ENCODE peak calls at places on chromosomes 1 and 21, in nine cellular contexts. L, Q, N, P, S, J, I, B and D are unnamed samples.
A peak's percentile ranks its signal among the peaks of the same experiment; 100 is the strongest.

GRCh38 chr1:112054504-112054903 is 65.0 kb upstream of the KCND3 start:
- DNase-seq in L (no peak), Q (no peak), N (no peak), P (no peak), S (no peak), J (peak; percentile 3), I (no peak), B (no peak), D (no peak)

GRCh38 chr1:63912643-63913042 is 138.8 kb downstream of the ROR1 start:
- DNase-seq in L (no peak), Q (no peak), N (no peak), P (no peak), S (no peak), J (no peak), I (no peak), B (no peak), D (no peak)

GRCh38 chr1:224114787-224115175 is 870 bp downstream of the FBXO28 start:
- DNase-seq in L (no peak), Q (no peak), N (no peak), P (no peak), S (peak; percentile 9), J (no peak), I (no peak), B (peak; percentile 8), D (peak; percentile 3)

GRCh38 chr1:88773540-88774150 is 89.6 kb downstream of the PKN2 start:
- DNase-seq in L (no peak), Q (no peak), N (peak; percentile 49), P (peak; percentile 66), S (peak; percentile 69), J (peak; percentile 29), I (peak; percentile 26), B (peak; percentile 28), D (peak; percentile 35)

GRCh38 chr1:51328926-51329325 is 1.4 kb downstream of the TTC39A start:
- DNase-seq in L (no peak), Q (no peak), N (no peak), P (no peak), S (no peak), J (no peak), I (no peak), B (no peak), D (no peak)

GRCh38 chr1:29478879-29479278 is 242.6 kb downstream of the PTPRU start:
- DNase-seq in L (no peak), Q (no peak), N (no peak), P (no peak), S (no peak), J (no peak), I (no peak), B (no peak), D (no peak)

GRCh38 chr1:164263540-164263939 is 295.4 kb upstream of the PBX1 start:
- DNase-seq in L (no peak), Q (no peak), N (no peak), P (no peak), S (peak; percentile 2), J (no peak), I (no peak), B (peak; percentile 6), D (no peak)

GRCh38 chr1:7987528-7987927 is 26.0 kb downstream of the PARK7 start:
- DNase-seq in L (no peak), Q (no peak), N (no peak), P (no peak), S (no peak), J (no peak), I (no peak), B (no peak), D (no peak)

GRCh38 chr1:13754510-13755103 is 54.6 kb downstream of the PRDM2 start:
- DNase-seq in L (no peak), Q (no peak), N (no peak), P (no peak), S (no peak), J (peak; percentile 28), I (no peak), B (peak; percentile 20), D (peak; percentile 64)

GRCh38 chr21:45457161-45457831 is 52.3 kb downstream of the COL18A1 start:
- DNase-seq in L (no peak), Q (no peak), N (no peak), P (no peak), S (no peak), J (no peak), I (no peak), B (no peak), D (no peak)

GRCh38 chr1:228336308-228337030 is 70.2 kb downstream of the TRIM11 start:
- DNase-seq in L (peak; percentile 9), Q (no peak), N (no peak), P (no peak), S (peak; percentile 35), J (no peak), I (peak; percentile 2), B (no peak), D (no peak)

GRCh38 chr21:46098303-46099141 is 610 bp downstream of the COL6A2 start:
- DNase-seq in L (peak; percentile 49), Q (peak; percentile 17), N (no peak), P (no peak), S (no peak), J (no peak), I (peak; percentile 10), B (peak; percentile 26), D (no peak)

GRCh38 chr1:217569021-217569420 is 61.9 kb downstream of the GPATCH2 start:
- DNase-seq in L (no peak), Q (no peak), N (no peak), P (no peak), S (no peak), J (peak; percentile 22), I (no peak), B (peak; percentile 7), D (peak; percentile 64)

GRCh38 chr1:86758570-86758969 is 54.2 kb downstream of the SH3GLB1 start:
- DNase-seq in L (no peak), Q (no peak), N (peak; percentile 11), P (no peak), S (no peak), J (no peak), I (peak; percentile 78), B (no peak), D (no peak)

GRCh38 chr21:41961282-41961701 is 7.5 kb upstream of the C2CD2 start:
- DNase-seq in L (no peak), Q (no peak), N (no peak), P (peak; percentile 57), S (peak; percentile 55), J (no peak), I (no peak), B (peak; percentile 4), D (no peak)

GRCh38 chr1:85048296-85049064 is at the start of gene MCOLN3:
- DNase-seq in L (peak; percentile 26), Q (no peak), N (peak; percentile 26), P (no peak), S (no peak), J (no peak), I (peak; percentile 56), B (no peak), D (no peak)

GRCh38 chr21:33541756-33542639 is at the start of gene GART:
- DNase-seq in L (peak; percentile 83), Q (peak; percentile 78), N (peak; percentile 77), P (peak; percentile 77), S (peak; percentile 73), J (peak; percentile 74), I (peak; percentile 88), B (peak; percentile 63), D (peak; percentile 74)

GRCh38 chr21:37914211-37914900 is 1.9 kb downstream of the KCNJ6 start:
- DNase-seq in L (no peak), Q (no peak), N (no peak), P (peak; percentile 15), S (peak; percentile 16), J (no peak), I (no peak), B (no peak), D (peak; percentile 5)

GRCh38 chr1:210366767-210367166 is 38.1 kb downstream of the HHAT start:
- DNase-seq in L (no peak), Q (peak; percentile 79), N (no peak), P (no peak), S (no peak), J (no peak), I (no peak), B (no peak), D (no peak)

GRCh38 chr21:38266732-38267131 is 9.9 kb downstream of the KCNJ15 start:
- DNase-seq in L (no peak), Q (no peak), N (no peak), P (peak; percentile 60), S (peak; percentile 83), J (peak; percentile 85), I (no peak), B (peak; percentile 73), D (peak; percentile 80)

GRCh38 chr1:98051065-98051675 is 130.3 kb upstream of the DPYD start:
- DNase-seq in L (peak; percentile 58), Q (peak; percentile 53), N (peak; percentile 77), P (peak; percentile 84), S (peak; percentile 89), J (peak; percentile 68), I (peak; percentile 69), B (peak; percentile 86), D (peak; percentile 76)

GRCh38 chr1:11685210-11685752 is 4.3 kb upstream of the MAD2L2 start:
- DNase-seq in L (no peak), Q (no peak), N (no peak), P (no peak), S (no peak), J (no peak), I (no peak), B (no peak), D (no peak)
- TF ChIP-seq CTCF in L (no peak), Q (no peak), N (no peak), P (no peak), S (no peak), J (no peak), I (no peak), B (no peak), D (no peak)

GRCh38 chr1:27522860-27523665 is 33.1 kb upstream of the WASF2 start:
- DNase-seq in L (peak; percentile 57), Q (no peak), N (peak; percentile 32), P (no peak), S (no peak), J (no peak), I (no peak), B (peak; percentile 51), D (no peak)
- H3K4me3 ChIP-seq in L (no peak overlapping the region), Q (peak overlapping the region; percentile 33), N (no peak overlapping the region), P (peak overlapping the region; percentile 18), S (no peak overlapping the region), J (no peak overlapping the region), I (peak overlapping the region; percentile 4), B (peak overlapping the region; percentile 9), D (no peak overlapping the region)

DNA sequence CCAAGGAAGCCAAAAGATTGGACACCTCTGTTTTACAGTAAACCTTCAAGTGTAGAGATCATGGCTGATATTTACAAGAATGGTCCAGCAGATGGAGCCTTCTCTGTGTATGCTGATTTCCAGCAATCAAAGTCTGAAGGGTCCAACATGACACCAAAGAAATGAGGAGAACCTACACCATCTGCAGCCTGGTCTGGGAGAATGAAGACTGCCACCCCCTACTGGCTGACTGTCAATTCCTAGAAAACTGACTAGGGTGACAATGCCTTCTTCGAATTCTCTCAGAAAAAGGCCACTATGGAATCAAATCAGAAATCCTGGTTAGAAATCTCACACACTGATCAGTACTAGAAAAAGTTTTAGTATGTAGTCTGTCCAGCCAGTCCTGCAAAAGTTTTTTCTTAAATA is 83.3 kb downstream of the CDC42BPA start:
- DNase-seq in L (no peak), Q (no peak), N (peak; percentile 87), P (peak; percentile 73), S (peak; percentile 81), J (peak; percentile 58), I (no peak), B (peak; percentile 67), D (peak; percentile 64)
- TF ChIP-seq CTCF in L (no peak), Q (peak; percentile 24), N (peak; percentile 65), P (peak; percentile 50), S (peak; percentile 59), J (peak; percentile 38), I (peak; percentile 53), B (peak; percentile 51), D (peak; percentile 59)

GRCh38 chr1:92356956-92357355 is 58.1 kb downstream of the RPAP2 start:
- DNase-seq in L (no peak), Q (no peak), N (peak; percentile 4), P (peak; percentile 10), S (peak; percentile 93), J (peak; percentile 63), I (no peak), B (peak; percentile 67), D (peak; percentile 89)
- H3K4me3 ChIP-seq in L (no peak overlapping the region), Q (no peak overlapping the region), N (no peak overlapping the region), P (no peak overlapping the region), S (no peak overlapping the region), J (no peak overlapping the region), I (no peak overlapping the region), B (no peak overlapping the region), D (no peak overlapping the region)